ENCODE peak calls at places on chromosome 21, in eight cellular contexts. E is stimulated activated CD8-positive, alpha-beta memory T cell treated with anti-CD3 and anti-CD28 coated beads, Interleukin-4, amount 100 ng/mL, for 1 hour; Z is psoas muscle; L is HEK293T; O is CD8-positive, alpha-beta memory T cell; H is left ventricle myocardium superior; J is adrenal gland; R is fibroblast of the aortic adventitia. N is an unnamed sample.

GRCh38 chr21:15820327-15820726 is 90.5 kb downstream of the USP25 start:
- DNase-seq in E (no peak), Z (no peak), L (no peak), O (no peak), H (no peak), J (no peak), R (no peak), N (no peak)

GRCh38 chr21:25639922-25640670 is 1.0 kb downstream of the JAM2 start:
- DNase-seq in E (no peak), Z (peak; percentile 23), L (peak; percentile 56), O (no peak), H (peak; percentile 62), J (peak; percentile 36), R (peak; percentile 2), N (no peak)

GRCh38 chr21:37538971-37539590 is 172.5 kb downstream of the DYRK1A start:
- DNase-seq in E (no peak), Z (no peak), L (no peak), O (no peak), H (no peak), J (no peak), R (no peak), N (no peak)

GRCh38 chr21:38802050-38803026 is 3.4 kb upstream of the ETS2 start:
- DNase-seq in E (no peak), Z (no peak), L (no peak), O (no peak), H (no peak), J (no peak), R (no peak), N (no peak)

GRCh38 chr21:17688912-17689874 is 76.5 kb upstream of the BTG3 start:
- DNase-seq in E (peak; percentile 33), Z (peak; percentile 10), L (no peak), O (peak; percentile 32), H (peak; percentile 46), J (no peak), R (peak; percentile 50), N (no peak)

GRCh38 chr21:26888256-26888655 is 43.0 kb upstream of the ADAMTS1 start:
- DNase-seq in E (no peak), Z (no peak), L (no peak), O (no peak), H (no peak), J (no peak), R (peak; percentile 18), N (no peak)

GRCh38 chr21:18244721-18245486 is at the start of gene CHODL:
- DNase-seq in E (no peak), Z (no peak), L (peak; percentile 27), O (no peak), H (peak; percentile 34), J (no peak), R (no peak), N (no peak)

GRCh38 chr21:20998886-20999285 is 677 bp downstream of the NCAM2 start:
- DNase-seq in E (no peak), Z (no peak), L (no peak), O (no peak), H (no peak), J (no peak), R (peak; percentile 11), N (no peak)

GRCh38 chr21:37874481-37874880 is 41.8 kb downstream of the KCNJ6 start:
- DNase-seq in E (no peak), Z (no peak), L (no peak), O (no peak), H (no peak), J (no peak), R (no peak), N (no peak)

GRCh38 chr21:41437754-41438153 is 11.7 kb downstream of the MX1 start:
- DNase-seq in E (no peak), Z (no peak), L (no peak), O (no peak), H (no peak), J (no peak), R (no peak), N (no peak)

GRCh38 chr21:37871121-37871862 is 45.0 kb downstream of the KCNJ6 start:
- DNase-seq in E (no peak), Z (no peak), L (no peak), O (no peak), H (no peak), J (no peak), R (peak; percentile 47), N (no peak)

GRCh38 chr21:44695641-44696040 is 1.3 kb upstream of the KRTAP10-12 start:
- DNase-seq in E (no peak), Z (no peak), L (no peak), O (no peak), H (no peak), J (no peak), R (no peak), N (no peak)

GRCh38 chr21:30831194-30831765 is 1.7 kb upstream of the KRTAP7-1 start:
- DNase-seq in E (no peak), Z (no peak), L (peak; percentile 26), O (peak; percentile 3), H (no peak), J (no peak), R (no peak), N (no peak)

GRCh38 chr21:36428789-36429671 is 43.8 kb downstream of the CHAF1B start:
- DNase-seq in E (no peak), Z (no peak), L (no peak), O (no peak), H (no peak), J (no peak), R (no peak), N (no peak)

GRCh38 chr21:42158846-42159245 is 60.1 kb upstream of the ABCG1 start:
- DNase-seq in E (no peak), Z (no peak), L (no peak), O (no peak), H (no peak), J (no peak), R (no peak), N (no peak)

GRCh38 chr21:38662224-38662568 is 143.5 kb upstream of the ETS2 start:
- DNase-seq in E (no peak), Z (no peak), L (no peak), O (no peak), H (no peak), J (no peak), R (no peak), N (no peak)

GRCh38 chr21:42111811-42112210 is 40.7 kb downstream of the UMODL1 start:
- DNase-seq in E (no peak), Z (no peak), L (no peak), O (no peak), H (no peak), J (no peak), R (no peak), N (no peak)

GRCh38 chr21:26965567-26966359 is 1.1 kb downstream of the ADAMTS5 start:
- DNase-seq in E (no peak), Z (peak; percentile 62), L (peak; percentile 48), O (no peak), H (peak; percentile 75), J (peak; percentile 18), R (peak; percentile 46), N (peak; percentile 49)

GRCh38 chr21:31348188-31348587 is 4.1 kb upstream of the TIAM1 start:
- DNase-seq in E (no peak), Z (no peak), L (no peak), O (no peak), H (no peak), J (no peak), R (no peak), N (no peak)

N was measured in left lobe of liver.